ENCODE peak calls at places on chromosome 21, in seven cellular contexts. M is osteoblast; X is T-helper 17 cell; A is H1; L is stimulated activated naive CD8-positive, alpha-beta T cell treated with anti-CD3 and anti-CD28 coated beads, Interleukin-15, amount 100 ng/mL, for 72 hours; Q is ACHN; R is Right ventricle myocardium inferior. B is an unnamed sample.

GRCh38 chr21:37655601-37656300 is 260.5 kb downstream of the KCNJ6 start:
- DNase-seq in M (no peak), X (no peak), A (no peak), L (no peak), Q (no peak), R (no peak), B (no peak)

GRCh38 chr21:41950941-41951408 is 2.8 kb downstream of the C2CD2 start:
- DNase-seq in M (peak), X (no peak), A (no peak), L (no peak), Q (no peak), R (no peak), B (no peak)

GRCh38 chr21:37415938-37416337 is 49.4 kb downstream of the DYRK1A start:
- DNase-seq in M (no peak), X (no peak), A (no peak), L (no peak), Q (no peak), R (no peak), B (no peak)

GRCh38 chr21:45513741-45514310 is 28.4 kb downstream of the SLC19A1 start:
- DNase-seq in M (no peak), X (no peak), A (no peak), L (no peak), Q (no peak), R (peak), B (no peak)

GRCh38 chr21:44051462-44051941 is 39.4 kb downstream of the TRAPPC10 start:
- DNase-seq in M (peak), X (no peak), A (no peak), L (no peak), Q (no peak), R (peak), B (no peak)

GRCh38 chr21:45026833-45027232 is 47.5 kb upstream of the ADARB1 start:
- DNase-seq in M (no peak), X (no peak), A (no peak), L (no peak), Q (no peak), R (no peak), B (no peak)

GRCh38 chr21:18041012-18041411 is 203.6 kb upstream of the CHODL start:
- DNase-seq in M (no peak), X (no peak), A (no peak), L (no peak), Q (peak), R (no peak), B (no peak)

GRCh38 chr21:23162213-23162946 is 2164.2 kb downstream of the NCAM2 start:
- DNase-seq in M (no peak), X (no peak), A (no peak), L (no peak), Q (no peak), R (no peak), B (no peak)

GRCh38 chr21:41993744-41994143 is 16.4 kb downstream of the ZBTB21 start:
- DNase-seq in M (peak), X (no peak), A (no peak), L (no peak), Q (no peak), R (no peak), B (no peak)

GRCh38 chr21:16084776-16085364 is 355.1 kb downstream of the USP25 start:
- DNase-seq in M (peak), X (no peak), A (no peak), L (no peak), Q (no peak), R (no peak), B (no peak)

GRCh38 chr21:43866659-43867331 is 1.8 kb downstream of the AGPAT3 start:
- DNase-seq in M (peak), X (peak), A (no peak), L (peak), Q (no peak), R (no peak), B (peak)